ENCODE peak calls at places on chromosomes 4 and X, in four cellular contexts. One of them, this sample, is unnamed.

GRCh38 chr4:184228306-184228705 is 10.6 kb upstream of the ENPP6 start:
- DNase-seq in GM20000: no peak
- DNase-seq in cardiac fibroblast: no peak
- DNase-seq in NCI-H748 treated with DMSO at 0.1 percent for 48 hours: no peak
- DNase-seq in this sample: no peak

GRCh38 chrX:106752101-106752678 is 25.7 kb downstream of the RNF128 start:
- DNase-seq in GM20000: no peak
- DNase-seq in NCI-H748 treated with DMSO at 0.1 percent for 48 hours: no peak
- DNase-seq in cardiac fibroblast: peak; percentile 18
- DNase-seq in this sample: peak; percentile 3

GRCh38 chr4:176406736-176407135 is 87.0 kb downstream of the SPCS3 start:
- DNase-seq in GM20000: no peak
- DNase-seq in NCI-H748 treated with DMSO at 0.1 percent for 48 hours: no peak
- DNase-seq in cardiac fibroblast: peak; percentile 56
- DNase-seq in this sample: no peak

GRCh38 chrX:145002776-145003175 is 244.5 kb upstream of the SPANXN1 start:
- DNase-seq in GM20000: no peak
- DNase-seq in NCI-H748 treated with DMSO at 0.1 percent for 48 hours: no peak
- DNase-seq in cardiac fibroblast: peak; percentile 69
- DNase-seq in this sample: no peak

GRCh38 chrX:136159615-136160025 is 12.3 kb downstream of the FHL1 start:
- DNase-seq in GM20000: no peak
- DNase-seq in NCI-H748 treated with DMSO at 0.1 percent for 48 hours: no peak
- DNase-seq in cardiac fibroblast: no peak
- DNase-seq in this sample: no peak

GRCh38 chr4:157043131-157043530 is 32.8 kb upstream of the GLRB start:
- DNase-seq in GM20000: no peak
- DNase-seq in NCI-H748 treated with DMSO at 0.1 percent for 48 hours: no peak
- DNase-seq in cardiac fibroblast: peak; percentile 68
- DNase-seq in this sample: peak; percentile 50

GRCh38 chrX:7586126-7586525 is 256.8 kb upstream of the VCX start:
- DNase-seq in GM20000: peak; percentile 18
- DNase-seq in NCI-H748 treated with DMSO at 0.1 percent for 48 hours: peak; percentile 65
- DNase-seq in cardiac fibroblast: peak; percentile 52
- DNase-seq in this sample: peak; percentile 11

GRCh38 chr4:13953083-13953482 is 325.6 kb upstream of the BOD1L1 start:
- DNase-seq in NCI-H748 treated with DMSO at 0.1 percent for 48 hours: no peak
- DNase-seq in GM20000: no peak
- DNase-seq in cardiac fibroblast: no peak
- DNase-seq in this sample: no peak

GRCh38 chr4:76589872-76590846 is 155.1 kb downstream of the SHROOM3 start:
- DNase-seq in GM20000: no peak
- DNase-seq in cardiac fibroblast: peak; percentile 95
- DNase-seq in NCI-H748 treated with DMSO at 0.1 percent for 48 hours: no peak
- DNase-seq in this sample: peak; percentile 53

GRCh38 chrX:104854188-104854587 is 288.2 kb downstream of the IL1RAPL2 start:
- DNase-seq in NCI-H748 treated with DMSO at 0.1 percent for 48 hours: no peak
- DNase-seq in cardiac fibroblast: no peak
- DNase-seq in GM20000: no peak
- DNase-seq in this sample: no peak

This sample was measured in endothelial cell.